ENCODE peak calls at places on chromosomes 12 and 14, in four cellular contexts. E is lower leg skin, Q is astrocyte, F is progenitor cell of endocrine pancreas. J is an unnamed sample.

GRCh38 chr14:106790189-106791036 is 1264.0 kb downstream of the TMEM121 start:
- DNase-seq in Q (no peak), F (no peak), E (peak), J (no peak)

GRCh38 chr14:71362920-71363584 is 455.8 kb downstream of the PCNX1 start:
- DNase-seq in Q (peak), E (no peak), F (no peak), J (no peak)

GRCh38 chr12:107296681-107297086 is 203.3 kb upstream of the CRY1 start:
- DNase-seq in Q (peak), F (no peak), E (no peak), J (no peak)

GRCh38 chr12:26833692-26834168 is 736 bp upstream of the ITPR2 start:
- DNase-seq in E (peak), F (peak), Q (no peak), J (no peak)

GRCh38 chr12:59164991-59165718 is 244.9 kb upstream of the LRIG3 start:
- DNase-seq in F (no peak), E (no peak), Q (peak), J (no peak)

GRCh38 chr14:35336171-35337073 is 44.2 kb downstream of the PSMA6 start:
- DNase-seq in E (peak), F (no peak), Q (peak), J (no peak)

GRCh38 chr12:68402422-68402821 is 70.3 kb upstream of the MDM1 start:
- DNase-seq in Q (no peak), F (no peak), E (no peak), J (no peak)

GRCh38 chr14:29724991-29725390 is 202.7 kb downstream of the PRKD1 start:
- DNase-seq in Q (peak), F (peak), E (no peak), J (no peak)

GRCh38 chr14:56197150-56197549 is 78.9 kb downstream of the PELI2 start:
- DNase-seq in Q (no peak), E (no peak), F (no peak), J (no peak)

GRCh38 chr14:85934123-85934885 is 404.4 kb downstream of the FLRT2 start:
- DNase-seq in F (no peak), Q (no peak), E (no peak), J (no peak)

GRCh38 chr14:106883218-106883692 is 1356.9 kb downstream of the TMEM121 start:
- DNase-seq in F (no peak), Q (no peak), E (no peak), J (no peak)

GRCh38 chr12:95802482-95803264 is 12.1 kb upstream of the NTN4 start:
- DNase-seq in E (no peak), F (no peak), Q (peak), J (no peak)

GRCh38 chr14:77007975-77008421 is 20.5 kb downstream of the IRF2BPL start:
- DNase-seq in F (no peak), E (no peak), Q (no peak), J (no peak)

GRCh38 chr14:45185110-45185814 is 49.5 kb downstream of the FANCM start:
- DNase-seq in F (no peak), Q (no peak), E (no peak), J (no peak)

GRCh38 chr12:105804591-105805265 is 334.0 kb downstream of the NUAK1 start:
- DNase-seq in Q (no peak), F (no peak), E (no peak), J (no peak)

DNA sequence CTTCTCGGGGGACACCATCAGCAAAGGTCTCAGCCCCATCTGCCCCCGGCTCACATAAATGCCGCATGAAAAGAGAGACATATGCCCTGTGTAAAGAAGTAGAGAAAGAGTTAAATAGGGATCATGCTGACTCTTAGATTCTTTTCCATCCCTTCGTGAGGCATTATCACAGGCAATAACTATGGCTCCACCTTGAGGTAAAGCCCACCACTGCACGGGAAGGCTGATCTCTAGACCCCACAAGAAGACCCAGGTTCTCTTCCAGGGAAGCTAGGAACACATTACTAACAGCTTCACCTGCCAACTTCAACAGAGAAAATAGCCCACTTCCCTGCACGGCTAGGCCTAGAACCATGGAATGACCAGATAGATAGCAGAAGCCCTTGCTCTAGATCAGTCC is 14.1 kb upstream of the NOP2 start:
- DNase-seq in E (no peak), F (no peak), Q (no peak), J (no peak)
- TF ChIP-seq CTCF in E (no peak), F (peak), Q (no peak), J (peak)

GRCh38 chr12:132152921-132153321 is 8.7 kb downstream of the NOC4L start:
- DNase-seq in Q (no peak), F (no peak), E (no peak), J (peak)

GRCh38 chr12:132152411-132152821 is 8.2 kb downstream of the NOC4L start:
- DNase-seq in Q (no peak), F (no peak), E (no peak), J (no peak)

GRCh38 chr12:132154941-132155770 is 10.9 kb downstream of the NOC4L start:
- DNase-seq in Q (no peak), E (no peak), F (no peak), J (no peak)

GRCh38 chr12:132154341-132154761 is 10.1 kb downstream of the NOC4L start:
- DNase-seq in E (no peak), Q (no peak), F (no peak), J (peak)

GRCh38 chr12:132153501-132154340 is 9.5 kb downstream of the NOC4L start:
- DNase-seq in Q (peak), E (no peak), F (peak), J (peak)
- TF ChIP-seq CTCF in Q (peak), E (no peak), F (peak), J (peak)

DNA sequence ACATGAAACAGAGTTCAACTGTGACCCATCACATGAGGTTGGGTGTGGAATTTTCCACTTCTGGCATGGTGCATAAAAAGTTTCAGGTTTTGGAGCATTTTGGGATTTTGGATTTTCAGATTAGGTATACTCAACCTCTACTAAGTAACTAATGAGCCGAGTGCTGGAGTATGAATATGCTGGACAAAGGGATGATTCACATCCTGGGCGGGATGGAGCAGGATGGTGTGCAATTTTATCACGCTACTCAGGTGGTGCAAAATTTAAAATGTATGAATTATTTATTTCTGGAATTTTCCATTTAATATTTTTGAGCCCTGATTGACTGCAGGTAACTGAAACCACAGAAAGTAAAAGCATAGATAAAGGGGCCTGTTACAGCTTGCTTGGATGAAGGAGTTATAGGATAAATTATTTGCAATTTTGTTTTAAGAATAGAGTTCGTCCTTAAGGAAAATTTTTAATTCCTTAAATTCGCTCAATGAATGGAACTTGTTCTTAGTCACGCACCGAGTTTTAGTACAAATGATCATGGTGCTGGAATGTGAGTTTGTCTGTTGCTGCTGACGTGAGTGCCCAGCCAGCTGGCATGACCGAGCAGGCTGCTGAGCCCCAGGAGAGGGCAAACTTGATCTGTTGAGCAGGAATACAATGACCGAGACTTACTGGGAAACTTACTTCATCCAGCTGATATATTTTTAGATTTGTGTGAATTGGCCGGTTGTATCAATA is 176.3 kb downstream of the ESR2 start:
- DNase-seq in Q (peak), F (no peak), E (no peak), J (no peak)
- TF ChIP-seq CTCF in Q (no peak), F (no peak), E (no peak), J (no peak)

GRCh38 chr12:80186727-80187217 is 87.4 kb downstream of the OTOGL start:
- DNase-seq in F (no peak), E (no peak), Q (peak), J (peak)
- TF ChIP-seq CTCF in F (peak), E (no peak), Q (peak), J (peak)

DNA sequence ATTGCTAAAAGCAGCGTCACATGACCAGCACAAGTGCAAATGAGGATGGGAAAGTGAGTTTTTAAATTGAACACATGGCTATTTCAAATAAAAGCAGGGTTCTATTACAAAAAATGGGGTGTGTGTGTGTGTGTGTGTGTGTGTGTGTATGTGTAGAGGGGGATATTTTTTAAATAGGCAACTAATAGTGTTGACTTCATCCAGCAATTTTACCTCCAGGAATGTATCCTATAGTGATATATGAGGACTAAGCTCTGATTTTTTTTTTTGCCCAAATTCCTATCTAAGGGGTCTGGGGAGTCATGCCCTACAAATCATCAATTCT is 78.9 kb upstream of the AMN1 start:
- DNase-seq in F (no peak), Q (no peak), E (no peak), J (no peak)
- TF ChIP-seq CTCF in F (no peak), Q (no peak), E (no peak), J (no peak)